ENCODE peak calls at places on chromosomes 4 and X, in eight cellular contexts. One of them, this sample, is unnamed.
A peak's percentile ranks its signal among the peaks of the same experiment; 100 is the strongest.

GRCh38 chr4:145132521-145133098 is 34.5 kb downstream of the ABCE1 start:
- DNase-seq in astrocyte: peak; percentile 19
- DNase-seq in foreskin keratinocyte: peak; percentile 3
- DNase-seq in left lung: no peak
- DNase-seq in uterus: no peak
- DNase-seq in breast epithelium: no peak
- DNase-seq in lower lobe of right lung: no peak
- DNase-seq in IMR-90: peak; percentile 26
- DNase-seq in this sample: no peak

GRCh38 chr4:180437601-180438000 is 1805.6 kb upstream of the TENM3 start:
- DNase-seq in astrocyte: peak; percentile 15
- DNase-seq in foreskin keratinocyte: no peak
- DNase-seq in left lung: no peak
- DNase-seq in uterus: no peak
- DNase-seq in breast epithelium: no peak
- DNase-seq in lower lobe of right lung: no peak
- DNase-seq in IMR-90: no peak
- DNase-seq in this sample: no peak

GRCh38 chrX:12702509-12703091 is 88.6 kb upstream of the PRPS2 start:
- DNase-seq in astrocyte: no peak
- DNase-seq in foreskin keratinocyte: peak; percentile 65
- DNase-seq in left lung: no peak
- DNase-seq in uterus: no peak
- DNase-seq in breast epithelium: no peak
- DNase-seq in lower lobe of right lung: no peak
- DNase-seq in IMR-90: no peak
- DNase-seq in this sample: peak; percentile 22

GRCh38 chr4:107319386-107319785 is 283.3 kb upstream of the DKK2 start:
- DNase-seq in astrocyte: no peak
- DNase-seq in foreskin keratinocyte: no peak
- DNase-seq in left lung: no peak
- DNase-seq in uterus: no peak
- DNase-seq in breast epithelium: no peak
- DNase-seq in lower lobe of right lung: no peak
- DNase-seq in IMR-90: no peak
- DNase-seq in this sample: no peak

GRCh38 chr4:92551616-92552015 is 247.8 kb downstream of the GRID2 start:
- DNase-seq in astrocyte: no peak
- DNase-seq in foreskin keratinocyte: no peak
- DNase-seq in left lung: no peak
- DNase-seq in uterus: no peak
- DNase-seq in breast epithelium: no peak
- DNase-seq in lower lobe of right lung: no peak
- DNase-seq in IMR-90: no peak
- DNase-seq in this sample: no peak

GRCh38 chr4:151092488-151092887 is 6.9 kb upstream of the RPS3A start:
- DNase-seq in astrocyte: no peak
- DNase-seq in foreskin keratinocyte: no peak
- DNase-seq in left lung: no peak
- DNase-seq in uterus: no peak
- DNase-seq in breast epithelium: no peak
- DNase-seq in lower lobe of right lung: no peak
- DNase-seq in IMR-90: no peak
- DNase-seq in this sample: no peak

GRCh38 chr4:14125375-14126129 is 498.0 kb upstream of the BOD1L1 start:
- DNase-seq in astrocyte: no peak
- DNase-seq in foreskin keratinocyte: no peak
- DNase-seq in left lung: no peak
- DNase-seq in uterus: no peak
- DNase-seq in breast epithelium: no peak
- DNase-seq in lower lobe of right lung: no peak
- DNase-seq in IMR-90: no peak
- DNase-seq in this sample: no peak

GRCh38 chr4:126358041-126358440 is 1043.3 kb downstream of the FAT4 start:
- DNase-seq in astrocyte: no peak
- DNase-seq in foreskin keratinocyte: no peak
- DNase-seq in left lung: no peak
- DNase-seq in uterus: no peak
- DNase-seq in breast epithelium: no peak
- DNase-seq in lower lobe of right lung: no peak
- DNase-seq in IMR-90: no peak
- DNase-seq in this sample: no peak

GRCh38 chrX:129361566-129361965 is 161.7 kb downstream of the SMARCA1 start:
- DNase-seq in astrocyte: no peak
- DNase-seq in foreskin keratinocyte: no peak
- DNase-seq in left lung: no peak
- DNase-seq in uterus: no peak
- DNase-seq in breast epithelium: no peak
- DNase-seq in lower lobe of right lung: no peak
- DNase-seq in IMR-90: no peak
- DNase-seq in this sample: no peak

GRCh38 chr4:180436366-180436765 is 1806.8 kb upstream of the TENM3 start:
- DNase-seq in astrocyte: no peak
- DNase-seq in foreskin keratinocyte: no peak
- DNase-seq in left lung: no peak
- DNase-seq in uterus: no peak
- DNase-seq in breast epithelium: no peak
- DNase-seq in lower lobe of right lung: no peak
- DNase-seq in IMR-90: no peak
- DNase-seq in this sample: no peak

GRCh38 chrX:318068-318738 is 393 bp downstream of the GTPBP6 start:
- DNase-seq in astrocyte: peak; percentile 94
- DNase-seq in foreskin keratinocyte: peak; percentile 99
- DNase-seq in left lung: peak; percentile 96
- DNase-seq in uterus: peak; percentile 96
- DNase-seq in breast epithelium: peak; percentile 99
- DNase-seq in lower lobe of right lung: peak; percentile 99
- DNase-seq in IMR-90: peak; percentile 97
- DNase-seq in this sample: peak; percentile 97

GRCh38 chr4:52372747-52373146 is 286.4 kb downstream of the USP46 start:
- DNase-seq in astrocyte: no peak
- DNase-seq in foreskin keratinocyte: no peak
- DNase-seq in left lung: no peak
- DNase-seq in uterus: no peak
- DNase-seq in breast epithelium: no peak
- DNase-seq in lower lobe of right lung: no peak
- DNase-seq in IMR-90: no peak
- DNase-seq in this sample: no peak
- H3K27ac ChIP-seq in astrocyte: no peak overlapping the region
- H3K27ac ChIP-seq in foreskin keratinocyte: no peak overlapping the region
- H3K27ac ChIP-seq in left lung: no peak overlapping the region
- H3K27ac ChIP-seq in uterus: no peak overlapping the region
- H3K27ac ChIP-seq in breast epithelium: no peak overlapping the region
- H3K27ac ChIP-seq in lower lobe of right lung: no peak overlapping the region
- H3K27ac ChIP-seq in IMR-90: no peak overlapping the region
- H3K27ac ChIP-seq in this sample: no peak overlapping the region

DNA sequence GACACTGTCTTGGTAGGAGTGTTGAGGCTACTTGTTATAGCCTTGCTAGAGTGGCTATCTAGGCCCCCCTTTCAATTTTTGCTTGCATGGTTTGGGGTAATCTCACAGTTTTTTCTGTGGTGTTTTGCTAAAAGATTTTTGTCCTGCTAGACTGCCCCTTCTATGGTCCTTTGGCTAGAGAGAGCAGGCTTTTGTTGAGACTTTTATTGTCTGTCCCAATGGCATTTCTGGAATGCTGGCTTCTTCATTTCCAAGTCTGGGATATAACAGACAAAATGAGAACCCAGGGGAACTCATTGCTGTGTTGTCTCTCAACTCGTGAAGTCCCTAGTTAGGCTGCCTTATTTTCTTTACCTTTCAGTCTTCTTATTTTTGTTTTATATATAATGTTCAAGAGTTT is 160.2 kb upstream of the ZC4H2 start:
- DNase-seq in astrocyte: no peak
- DNase-seq in foreskin keratinocyte: no peak
- DNase-seq in left lung: no peak
- DNase-seq in uterus: no peak
- DNase-seq in breast epithelium: no peak
- DNase-seq in lower lobe of right lung: no peak
- DNase-seq in IMR-90: no peak
- DNase-seq in this sample: no peak
- H3K27ac ChIP-seq in astrocyte: no peak overlapping the region
- H3K27ac ChIP-seq in foreskin keratinocyte: no peak overlapping the region
- H3K27ac ChIP-seq in left lung: no peak overlapping the region
- H3K27ac ChIP-seq in uterus: no peak overlapping the region
- H3K27ac ChIP-seq in breast epithelium: no peak overlapping the region
- H3K27ac ChIP-seq in lower lobe of right lung: no peak overlapping the region
- H3K27ac ChIP-seq in IMR-90: no peak overlapping the region
- H3K27ac ChIP-seq in this sample: no peak overlapping the region

GRCh38 chr4:109982521-109982920 is 69.8 kb downstream of the EGF start:
- DNase-seq in astrocyte: no peak
- DNase-seq in foreskin keratinocyte: no peak
- DNase-seq in left lung: no peak
- DNase-seq in uterus: no peak
- DNase-seq in breast epithelium: no peak
- DNase-seq in lower lobe of right lung: no peak
- DNase-seq in IMR-90: no peak
- DNase-seq in this sample: no peak

GRCh38 chr4:109978704-109979103 is 66.0 kb downstream of the EGF start:
- DNase-seq in astrocyte: peak; percentile 34
- DNase-seq in foreskin keratinocyte: no peak
- DNase-seq in left lung: no peak
- DNase-seq in uterus: no peak
- DNase-seq in breast epithelium: no peak
- DNase-seq in lower lobe of right lung: no peak
- DNase-seq in IMR-90: no peak
- DNase-seq in this sample: no peak

GRCh38 chr4:109977854-109978501 is 65.3 kb downstream of the EGF start:
- DNase-seq in astrocyte: peak; percentile 45
- DNase-seq in foreskin keratinocyte: peak; percentile 42
- DNase-seq in left lung: no peak
- DNase-seq in uterus: no peak
- DNase-seq in breast epithelium: no peak
- DNase-seq in lower lobe of right lung: no peak
- DNase-seq in IMR-90: peak; percentile 60
- DNase-seq in this sample: no peak

GRCh38 chr4:109981936-109982335 is 69.3 kb downstream of the EGF start:
- DNase-seq in astrocyte: no peak
- DNase-seq in foreskin keratinocyte: no peak
- DNase-seq in left lung: no peak
- DNase-seq in uterus: no peak
- DNase-seq in breast epithelium: no peak
- DNase-seq in lower lobe of right lung: no peak
- DNase-seq in IMR-90: no peak
- DNase-seq in this sample: no peak

DNA sequence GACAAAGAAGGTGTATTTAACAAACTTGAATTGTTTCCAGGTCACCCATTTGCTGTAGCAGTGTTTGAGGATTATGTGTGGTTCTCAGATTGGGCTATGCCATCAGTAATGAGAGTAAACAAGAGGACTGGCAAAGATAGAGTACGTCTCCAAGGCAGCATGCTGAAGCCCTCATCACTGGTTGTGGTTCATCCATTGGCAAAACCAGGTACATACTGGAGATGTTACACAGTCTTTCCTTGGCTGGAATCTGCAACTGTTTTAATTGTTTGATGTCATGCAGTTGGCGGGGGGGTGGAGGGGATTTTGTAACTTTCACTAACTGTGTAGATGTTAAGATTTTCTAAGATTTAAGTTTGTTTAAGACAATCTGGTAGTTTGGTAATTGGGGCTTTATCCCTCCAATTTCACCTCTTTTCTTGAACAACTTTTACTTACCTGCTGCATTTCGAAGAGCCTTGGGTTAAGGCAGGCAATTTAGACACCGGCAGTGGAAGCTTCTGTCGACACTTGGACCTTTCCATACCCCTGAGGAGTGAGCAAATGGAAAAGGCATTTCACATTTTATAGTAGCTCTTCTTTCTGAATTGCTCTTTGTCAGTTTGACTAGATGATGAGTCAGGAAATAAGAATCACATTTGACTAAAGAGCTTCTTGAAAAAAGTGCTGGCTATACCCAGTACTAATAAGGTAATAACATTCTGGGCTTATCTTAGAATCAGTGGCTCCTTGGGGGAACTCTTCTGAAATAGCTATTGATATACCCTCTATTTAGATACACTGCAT is 67.4 kb downstream of the EGF start:
- DNase-seq in astrocyte: peak; percentile 82
- DNase-seq in foreskin keratinocyte: peak; percentile 90
- DNase-seq in left lung: no peak
- DNase-seq in uterus: no peak
- DNase-seq in breast epithelium: no peak
- DNase-seq in lower lobe of right lung: no peak
- DNase-seq in IMR-90: peak; percentile 78
- DNase-seq in this sample: peak; percentile 24
- H3K27ac ChIP-seq in astrocyte: peak overlapping the region; percentile 35
- H3K27ac ChIP-seq in foreskin keratinocyte: peak overlapping the region; percentile 73
- H3K27ac ChIP-seq in left lung: no peak overlapping the region
- H3K27ac ChIP-seq in uterus: no peak overlapping the region
- H3K27ac ChIP-seq in breast epithelium: no peak overlapping the region
- H3K27ac ChIP-seq in lower lobe of right lung: no peak overlapping the region
- H3K27ac ChIP-seq in IMR-90: no peak overlapping the region
- H3K27ac ChIP-seq in this sample: peak overlapping the region; percentile 13

GRCh38 chrX:71911023-71911730 is 532 bp downstream of the NHSL2 start:
- DNase-seq in astrocyte: no peak
- DNase-seq in foreskin keratinocyte: peak; percentile 32
- DNase-seq in left lung: peak; percentile 73
- DNase-seq in uterus: peak; percentile 35
- DNase-seq in breast epithelium: no peak
- DNase-seq in lower lobe of right lung: no peak
- DNase-seq in IMR-90: no peak
- DNase-seq in this sample: no peak
- H3K27ac ChIP-seq in astrocyte: no peak overlapping the region
- H3K27ac ChIP-seq in foreskin keratinocyte: no peak overlapping the region
- H3K27ac ChIP-seq in left lung: no peak overlapping the region
- H3K27ac ChIP-seq in uterus: peak overlapping the region; percentile 69
- H3K27ac ChIP-seq in breast epithelium: no peak overlapping the region
- H3K27ac ChIP-seq in lower lobe of right lung: no peak overlapping the region
- H3K27ac ChIP-seq in IMR-90: no peak overlapping the region
- H3K27ac ChIP-seq in this sample: no peak overlapping the region

DNA sequence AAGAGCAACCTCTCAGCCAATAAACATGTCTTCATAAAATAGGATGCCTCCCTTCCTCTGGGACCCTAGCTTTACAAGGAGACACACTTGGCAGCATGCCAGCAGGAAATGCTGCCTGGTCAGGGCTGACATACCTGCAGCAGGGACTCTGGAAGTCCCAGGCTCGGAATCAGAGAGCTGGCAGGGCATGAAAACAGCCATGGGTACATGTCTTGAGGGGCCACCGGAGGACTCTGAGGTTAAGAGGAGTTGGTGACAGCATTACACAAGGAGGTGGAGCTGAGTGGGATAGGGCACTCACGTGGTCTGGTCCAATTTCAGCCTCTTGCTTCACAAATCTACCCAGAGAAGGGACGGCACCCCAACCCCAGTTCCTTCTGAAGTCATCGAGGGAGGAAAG is 15.7 kb downstream of the MSX1 start:
- DNase-seq in astrocyte: no peak
- DNase-seq in foreskin keratinocyte: no peak
- DNase-seq in left lung: no peak
- DNase-seq in uterus: no peak
- DNase-seq in breast epithelium: no peak
- DNase-seq in lower lobe of right lung: no peak
- DNase-seq in IMR-90: no peak
- DNase-seq in this sample: no peak
- H3K27ac ChIP-seq in astrocyte: no peak overlapping the region
- H3K27ac ChIP-seq in foreskin keratinocyte: no peak overlapping the region
- H3K27ac ChIP-seq in left lung: no peak overlapping the region
- H3K27ac ChIP-seq in uterus: no peak overlapping the region
- H3K27ac ChIP-seq in breast epithelium: no peak overlapping the region
- H3K27ac ChIP-seq in lower lobe of right lung: no peak overlapping the region
- H3K27ac ChIP-seq in IMR-90: no peak overlapping the region
- H3K27ac ChIP-seq in this sample: no peak overlapping the region

GRCh38 chrX:10047631-10048030 is 80.5 kb downstream of the CLDN34 start:
- DNase-seq in astrocyte: no peak
- DNase-seq in foreskin keratinocyte: no peak
- DNase-seq in left lung: no peak
- DNase-seq in uterus: no peak
- DNase-seq in breast epithelium: no peak
- DNase-seq in lower lobe of right lung: no peak
- DNase-seq in IMR-90: no peak
- DNase-seq in this sample: no peak
- H3K27ac ChIP-seq in astrocyte: no peak overlapping the region
- H3K27ac ChIP-seq in foreskin keratinocyte: no peak overlapping the region
- H3K27ac ChIP-seq in left lung: peak overlapping the region; percentile 55
- H3K27ac ChIP-seq in uterus: no peak overlapping the region
- H3K27ac ChIP-seq in breast epithelium: no peak overlapping the region
- H3K27ac ChIP-seq in lower lobe of right lung: peak overlapping the region; percentile 24
- H3K27ac ChIP-seq in IMR-90: no peak overlapping the region
- H3K27ac ChIP-seq in this sample: no peak overlapping the region

This sample was measured in epithelial cell of prostate.